ENCODE peak calls at places on chromosomes 13 and 19, in five cellular contexts. S is K562, F is suprapubic skin, U is ovary, N is SK-N-SH. K is an unnamed sample. For H3K4me1, the result is how much of the 10 kb centered on the place peaks cover.

GRCh38 chr19:43572172-43572588 is 3.1 kb downstream of the XRCC1 start:
- DNase-seq in S (no peak), F (no peak), U (no peak), N (no peak), K (no peak)

GRCh38 chr19:42409477-42409876 is 17.7 kb downstream of the LIPE start:
- DNase-seq in S (no peak), F (no peak), U (no peak), N (peak), K (peak)

GRCh38 chr13:105466376-105466775 is 1069.1 kb downstream of the EFNB2 start:
- DNase-seq in S (no peak), F (no peak), U (no peak), N (no peak), K (no peak)

GRCh38 chr19:32889137-32889934 is 19.8 kb upstream of the SLC7A9 start:
- DNase-seq in S (no peak), F (no peak), U (no peak), N (no peak), K (no peak)

GRCh38 chr19:54481326-54481930 is 8.3 kb upstream of the CDC42EP5 start:
- DNase-seq in S (peak), F (no peak), U (no peak), N (peak), K (no peak)

GRCh38 chr19:49019242-49019932 is 2.5 kb upstream of the LHB start:
- DNase-seq in S (peak), F (peak), U (peak), N (peak), K (peak)

GRCh38 chr13:19818223-19818842 is 35.6 kb upstream of the PSPC1 start:
- DNase-seq in S (peak), F (no peak), U (no peak), N (peak), K (peak)

GRCh38 chr13:112119192-112120030 is 52.5 kb downstream of the SOX1 start:
- DNase-seq in S (no peak), F (no peak), U (no peak), N (no peak), K (no peak)

GRCh38 chr19:32837531-32837930 is 32.0 kb downstream of the SLC7A9 start:
- DNase-seq in S (no peak), F (no peak), U (no peak), N (no peak), K (no peak)

GRCh38 chr19:55702131-55702627 is 27.2 kb downstream of the EPN1 start:
- DNase-seq in S (peak), F (peak), U (no peak), N (peak), K (peak)

GRCh38 chr13:46297338-46297737 is 85.6 kb downstream of the LRRC63 start:
- DNase-seq in S (no peak), F (no peak), U (no peak), N (no peak), K (no peak)

GRCh38 chr13:32060319-32060924 is 28.8 kb downstream of the FRY start:
- DNase-seq in S (no peak), F (no peak), U (no peak), N (no peak), K (no peak)

GRCh38 chr19:13034636-13035035 is 39.4 kb downstream of the NFIX start:
- DNase-seq in S (no peak), F (no peak), U (no peak), N (no peak), K (no peak)

GRCh38 chr19:13033819-13034611 is 38.7 kb downstream of the NFIX start:
- DNase-seq in S (peak), F (no peak), U (peak), N (peak), K (no peak)

GRCh38 chr19:13031917-13032623 is 36.8 kb downstream of the NFIX start:
- DNase-seq in S (no peak), F (no peak), U (no peak), N (no peak), K (no peak)

GRCh38 chr19:13032837-13033236 is 37.6 kb downstream of the NFIX start:
- DNase-seq in S (no peak), F (no peak), U (no peak), N (no peak), K (no peak)

DNA sequence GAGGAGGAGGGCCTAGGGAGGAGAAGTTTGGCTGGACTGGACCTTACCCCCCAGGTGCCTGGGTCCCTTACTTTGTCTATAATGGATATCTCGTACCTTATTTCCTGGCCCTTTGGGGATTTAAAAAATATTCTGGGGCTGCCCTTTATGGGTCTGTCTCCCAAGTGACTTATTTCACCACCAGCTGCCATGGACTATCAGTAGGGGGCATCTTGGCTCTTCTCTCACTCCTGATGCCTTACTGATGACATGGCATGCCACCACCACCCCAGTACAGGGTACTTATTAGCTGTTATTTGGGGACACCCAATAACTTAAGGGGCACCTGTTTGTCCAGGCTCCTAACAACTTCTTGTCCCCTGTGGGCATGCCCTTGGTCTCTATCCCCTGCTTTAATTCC is 38.0 kb downstream of the NFIX start:
- DNase-seq in S (no peak), F (no peak), U (no peak), N (no peak), K (no peak)
- TF ChIP-seq CTCF in S (peak), F (no peak), U (no peak), N (peak), K (no peak)

GRCh38 chr13:109973279-109973678 is 186.9 kb upstream of the IRS2 start:
- DNase-seq in S (no peak), F (no peak), U (no peak), N (no peak), K (no peak)

GRCh38 chr13:109968876-109969577 is 182.6 kb upstream of the IRS2 start:
- DNase-seq in S (no peak), F (peak), U (no peak), N (no peak), K (peak)

GRCh38 chr13:109971006-109971744 is 184.8 kb upstream of the IRS2 start:
- DNase-seq in S (no peak), F (no peak), U (no peak), N (no peak), K (no peak)

GRCh38 chr13:109974354-109974753 is 188.0 kb upstream of the IRS2 start:
- DNase-seq in S (no peak), F (no peak), U (no peak), N (no peak), K (no peak)

GRCh38 chr13:109971745-109972090 is 185.3 kb upstream of the IRS2 start:
- DNase-seq in S (no peak), F (no peak), U (no peak), N (no peak), K (no peak)
- TF ChIP-seq EP300 in S (no peak), F (no peak), U (no peak), N (no peak), K (no peak)

DNA sequence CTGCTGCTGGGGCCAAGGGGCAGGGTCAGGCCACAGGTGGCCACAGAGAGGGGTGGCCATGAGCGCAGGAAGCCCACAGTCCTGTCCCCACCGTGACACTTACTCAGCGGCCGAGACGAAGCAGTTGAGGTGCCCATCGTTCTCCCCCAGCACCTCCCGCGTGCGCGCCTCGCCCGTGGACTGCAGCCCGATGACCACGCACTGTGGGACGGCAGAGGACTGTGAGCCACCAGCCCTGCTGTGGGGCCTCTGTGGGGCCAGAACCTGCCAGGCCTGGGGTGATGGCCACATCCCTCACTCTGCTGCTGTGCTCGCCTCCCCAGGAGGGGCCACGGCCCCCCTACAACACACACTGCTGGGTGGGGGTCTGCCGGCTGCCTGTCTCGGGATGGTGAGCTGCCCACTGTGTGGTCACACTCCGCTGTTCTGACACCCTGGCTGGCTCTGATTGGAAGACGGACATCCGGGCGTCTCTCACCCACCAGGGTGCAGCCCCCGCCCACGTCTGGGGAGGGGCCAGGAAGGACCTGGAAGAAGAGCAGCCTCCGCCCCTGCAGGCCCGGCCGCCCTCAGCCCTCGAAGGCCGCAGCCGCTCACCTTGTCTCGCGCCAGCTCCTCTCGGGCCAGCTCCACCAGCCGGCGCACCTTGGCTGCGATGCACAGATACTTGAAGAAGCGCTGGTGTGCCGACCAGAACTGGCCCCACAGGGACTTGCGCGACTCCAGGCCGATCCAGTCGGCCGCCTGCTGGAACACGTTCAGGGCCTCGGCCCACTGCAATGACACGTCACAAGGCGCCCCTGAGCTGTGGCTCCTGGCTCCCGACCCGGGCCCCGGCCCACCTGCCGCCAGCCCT is 13.2 kb downstream of the GPX4 start:
- DNase-seq in S (no peak), F (no peak), U (no peak), N (no peak), K (no peak)
- H3K4me1 ChIP-seq in S (under half), F (under half), U (under half), N (under half), K (under half)

DNA sequence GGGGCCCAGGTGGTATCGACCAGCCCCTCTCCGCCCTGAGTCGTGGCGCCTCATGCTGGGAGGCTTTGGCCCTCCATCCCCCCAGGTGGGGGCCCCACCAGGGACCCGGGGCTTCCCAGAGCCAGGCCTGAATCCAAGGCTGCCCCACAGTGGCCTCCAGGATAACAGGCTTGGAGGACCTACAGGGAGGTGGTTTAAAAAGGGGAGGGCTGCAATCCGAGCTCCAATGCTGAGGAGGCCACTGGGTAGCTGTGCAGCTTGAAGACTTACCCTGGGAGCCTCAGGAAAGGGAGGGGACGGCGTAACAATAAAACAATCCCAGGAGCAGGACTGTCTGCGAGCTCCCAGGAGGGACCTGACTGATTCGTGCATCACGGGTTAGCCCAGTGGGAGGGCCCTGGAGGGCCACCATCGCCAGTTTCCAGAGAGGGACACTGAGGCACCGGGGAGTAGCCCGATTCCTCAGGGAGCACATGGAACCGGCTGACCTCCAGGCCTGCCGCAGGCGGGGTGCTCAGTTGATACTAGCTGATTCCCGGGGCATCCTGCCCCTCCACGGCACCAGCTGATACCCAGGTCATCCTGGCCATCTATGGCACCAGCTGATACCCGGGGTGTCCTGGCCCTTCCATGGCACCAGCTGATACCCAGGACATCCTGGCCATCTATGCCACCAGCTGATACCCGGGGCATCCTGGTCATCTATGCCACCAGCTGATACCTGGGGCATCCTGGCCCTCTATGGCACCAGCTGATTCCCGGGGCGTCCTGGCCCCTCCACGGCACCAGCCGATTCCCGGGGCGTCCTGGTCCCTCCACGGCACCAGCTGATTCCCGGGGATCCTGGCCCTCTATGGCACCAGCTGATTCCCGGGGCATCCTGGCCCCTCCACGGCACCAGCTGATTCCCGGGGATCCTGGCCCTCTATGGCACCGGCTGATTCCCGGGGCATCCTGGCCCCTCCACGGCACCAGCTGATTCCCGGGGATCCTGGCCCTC is 3.7 kb upstream of the C2CD4C start:
- DNase-seq in S (no peak), F (peak), U (no peak), N (peak), K (peak)
- TF ChIP-seq CTCF in S (no peak), F (no peak), U (no peak), N (no peak), K (no peak)

GRCh38 chr19:4343845-4344713 is 717 bp downstream of the MPND start:
- DNase-seq in S (peak), F (peak), U (peak), N (no peak), K (no peak)

GRCh38 chr19:4338441-4339350 is at the start of gene STAP2:
- DNase-seq in S (peak), F (peak), U (peak), N (no peak), K (peak)

GRCh38 chr19:4343056-4343844 is at the start of gene MPND:
- DNase-seq in S (peak), F (peak), U (peak), N (peak), K (peak)

GRCh38 chr19:4345656-4346383 is 2.5 kb downstream of the MPND start:
- DNase-seq in S (no peak), F (no peak), U (no peak), N (no peak), K (no peak)

DNA sequence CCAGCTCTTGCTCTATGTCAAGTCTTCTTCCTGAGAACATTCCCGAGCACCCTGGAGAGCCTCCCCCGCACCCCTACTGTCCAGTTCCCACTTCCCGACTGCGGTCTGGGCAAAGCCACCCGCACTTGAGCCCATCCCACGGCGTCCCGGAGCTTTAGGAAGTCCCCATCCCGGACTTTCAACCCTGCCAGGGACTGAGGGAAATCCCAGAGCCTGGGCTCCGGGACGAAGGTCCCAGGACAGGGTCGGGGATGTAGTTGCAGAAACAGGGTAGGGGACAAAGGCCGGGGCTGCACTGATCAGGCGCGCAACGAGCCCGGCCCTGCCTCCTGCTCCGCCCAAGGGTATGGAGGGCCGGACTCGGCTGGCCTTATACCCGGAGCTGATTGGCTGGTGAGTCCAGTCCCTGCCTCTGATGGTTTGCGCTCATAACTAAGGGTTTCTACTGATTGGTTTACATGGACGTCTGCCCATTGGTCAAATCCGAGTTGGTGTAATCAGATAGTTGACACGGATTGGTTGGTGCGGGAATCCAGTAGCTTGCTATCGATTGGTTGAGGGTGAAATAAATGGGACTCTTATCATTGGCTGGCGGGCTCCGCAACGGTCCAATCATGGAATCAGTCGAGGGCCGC is 824 bp upstream of the MPND start:
- DNase-seq in S (peak), F (peak), U (peak), N (peak), K (peak)
- TF ChIP-seq EP300 in S (no peak), F (no peak), U (no peak), N (no peak), K (no peak)

DNA sequence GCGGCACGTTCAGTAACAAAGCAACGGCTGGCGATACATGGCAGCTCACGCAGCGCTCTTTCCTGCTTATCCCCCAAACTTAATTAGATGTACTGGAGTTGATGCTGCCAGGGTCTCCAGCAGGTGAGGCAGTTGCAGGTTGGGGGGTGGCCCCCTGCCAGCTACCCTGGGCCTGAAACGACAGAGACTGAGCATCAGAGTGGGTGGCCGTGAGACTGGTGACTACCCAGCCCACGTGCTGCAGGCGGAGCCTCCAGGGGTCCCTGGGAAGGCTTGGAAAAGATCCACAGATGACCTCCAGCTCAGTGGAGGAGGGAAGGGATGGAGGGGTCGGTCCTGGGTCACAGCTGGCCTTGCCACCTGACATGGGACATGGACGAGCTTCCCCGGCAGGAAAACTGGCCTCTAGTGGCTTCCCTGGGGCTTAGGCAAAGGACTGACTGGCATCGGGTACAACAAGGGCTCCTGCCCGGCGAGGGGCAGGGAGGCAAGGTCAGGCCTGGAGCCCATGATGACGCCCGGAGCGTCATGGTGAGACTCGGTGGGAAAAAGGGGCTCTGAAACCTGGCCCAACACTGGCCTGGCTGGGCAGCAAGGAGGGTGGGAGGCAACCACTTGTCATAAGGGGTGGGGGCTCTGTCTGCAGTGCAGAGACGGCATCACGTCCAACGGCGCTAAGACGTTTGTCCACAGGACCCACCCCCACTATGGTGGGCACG is 24.0 kb downstream of the CILP2 start:
- DNase-seq in S (no peak), F (no peak), U (no peak), N (no peak), K (no peak)
- H3K4me1 ChIP-seq in S (under half), F (under half), U (under half), N (under half), K (under half)

GRCh38 chr13:64154514-64154913 is 2738.9 kb upstream of the PCDH20 start:
- DNase-seq in S (no peak), F (no peak), U (no peak), N (peak), K (no peak)
- TF ChIP-seq CTCF in S (no peak), F (no peak), U (no peak), N (peak), K (no peak)

GRCh38 chr13:34044041-34044440 is 226.1 kb downstream of the RFC3 start:
- DNase-seq in S (no peak), F (no peak), U (no peak), N (no peak), K (no peak)
- TF ChIP-seq EP300 in S (no peak), F (no peak), U (no peak), N (no peak), K (no peak)

K was measured in upper lobe of left lung.